ENCODE peak calls at places on chromosomes 3 and 15, in six cellular contexts. One of them, this sample, is unnamed.

GRCh38 chr3:120410541-120410940 is 40.3 kb downstream of the FSTL1 start:
- DNase-seq in H1: no peak
- DNase-seq in K562: no peak
- DNase-seq in HCT116: no peak
- DNase-seq in NT2/D1: no peak
- DNase-seq in GM12878: no peak
- DNase-seq in this sample: no peak

GRCh38 chr15:40245666-40246065 is 6.8 kb downstream of the PAK6 start:
- DNase-seq in H1: no peak
- DNase-seq in K562: no peak
- DNase-seq in HCT116: no peak
- DNase-seq in NT2/D1: no peak
- DNase-seq in GM12878: no peak
- DNase-seq in this sample: no peak

GRCh38 chr3:175410251-175410650 is 551.1 kb downstream of the NAALADL2 start:
- DNase-seq in H1: no peak
- DNase-seq in K562: no peak
- DNase-seq in HCT116: no peak
- DNase-seq in NT2/D1: no peak
- DNase-seq in GM12878: no peak
- DNase-seq in this sample: no peak

GRCh38 chr15:82263350-82263749 is 732 bp downstream of the SAXO2 start:
- DNase-seq in H1: no peak
- DNase-seq in K562: no peak
- DNase-seq in HCT116: no peak
- DNase-seq in NT2/D1: no peak
- DNase-seq in GM12878: no peak
- DNase-seq in this sample: peak

GRCh38 chr3:196998966-196999760 is 30.5 kb downstream of the MELTF start:
- DNase-seq in H1: no peak
- DNase-seq in K562: no peak
- DNase-seq in HCT116: no peak
- DNase-seq in NT2/D1: no peak
- DNase-seq in GM12878: no peak
- DNase-seq in this sample: no peak

GRCh38 chr3:126982522-126983175 is at the start of gene PLXNA1:
- DNase-seq in H1: peak
- DNase-seq in K562: peak
- DNase-seq in HCT116: peak
- DNase-seq in NT2/D1: peak
- DNase-seq in GM12878: peak
- DNase-seq in this sample: peak

GRCh38 chr3:84904819-84905555 is 53.8 kb upstream of the CADM2 start:
- DNase-seq in H1: no peak
- DNase-seq in K562: no peak
- DNase-seq in HCT116: no peak
- DNase-seq in NT2/D1: no peak
- DNase-seq in GM12878: no peak
- DNase-seq in this sample: no peak

GRCh38 chr15:52069559-52069958 is 43.0 kb downstream of the BCL2L10 start:
- DNase-seq in H1: no peak
- DNase-seq in K562: no peak
- DNase-seq in HCT116: no peak
- DNase-seq in NT2/D1: no peak
- DNase-seq in GM12878: no peak
- DNase-seq in this sample: peak

GRCh38 chr15:57606816-57607215 is 15.1 kb downstream of the MYZAP start:
- DNase-seq in H1: no peak
- DNase-seq in K562: no peak
- DNase-seq in HCT116: no peak
- DNase-seq in NT2/D1: no peak
- DNase-seq in GM12878: no peak
- DNase-seq in this sample: no peak

GRCh38 chr3:37910666-37911400 is 49.2 kb downstream of the CTDSPL start:
- DNase-seq in H1: no peak
- DNase-seq in K562: no peak
- DNase-seq in HCT116: no peak
- DNase-seq in NT2/D1: no peak
- DNase-seq in GM12878: no peak
- DNase-seq in this sample: no peak

GRCh38 chr15:78082106-78082742 is 4.7 kb upstream of the TBC1D2B start:
- DNase-seq in H1: no peak
- DNase-seq in K562: no peak
- DNase-seq in HCT116: no peak
- DNase-seq in NT2/D1: no peak
- DNase-seq in GM12878: no peak
- DNase-seq in this sample: no peak

GRCh38 chr3:192816274-192816853 is 89.0 kb upstream of the FGF12 start:
- DNase-seq in H1: no peak
- DNase-seq in K562: peak
- DNase-seq in HCT116: peak
- DNase-seq in NT2/D1: peak
- DNase-seq in GM12878: no peak
- DNase-seq in this sample: peak

GRCh38 chr3:18559323-18559972 is 134.3 kb upstream of the SATB1 start:
- DNase-seq in H1: peak
- DNase-seq in K562: peak
- DNase-seq in HCT116: peak
- DNase-seq in NT2/D1: peak
- DNase-seq in GM12878: no peak
- DNase-seq in this sample: peak

GRCh38 chr3:19799115-19799514 is 134.9 kb downstream of the EFHB start:
- DNase-seq in H1: no peak
- DNase-seq in K562: no peak
- DNase-seq in HCT116: no peak
- DNase-seq in NT2/D1: no peak
- DNase-seq in GM12878: no peak
- DNase-seq in this sample: no peak

GRCh38 chr15:70783610-70784021 is 20.3 kb upstream of the UACA start:
- DNase-seq in H1: no peak
- DNase-seq in K562: no peak
- DNase-seq in HCT116: no peak
- DNase-seq in NT2/D1: no peak
- DNase-seq in GM12878: no peak
- DNase-seq in this sample: peak

GRCh38 chr15:70777156-70777926 is 14.0 kb upstream of the UACA start:
- DNase-seq in H1: no peak
- DNase-seq in K562: no peak
- DNase-seq in HCT116: no peak
- DNase-seq in NT2/D1: no peak
- DNase-seq in GM12878: no peak
- DNase-seq in this sample: no peak

GRCh38 chr15:70783041-70783440 is 19.7 kb upstream of the UACA start:
- DNase-seq in H1: no peak
- DNase-seq in K562: no peak
- DNase-seq in HCT116: no peak
- DNase-seq in NT2/D1: no peak
- DNase-seq in GM12878: no peak
- DNase-seq in this sample: no peak

GRCh38 chr15:70778258-70779076 is 15.1 kb upstream of the UACA start:
- DNase-seq in H1: no peak
- DNase-seq in K562: no peak
- DNase-seq in HCT116: no peak
- DNase-seq in NT2/D1: no peak
- DNase-seq in GM12878: no peak
- DNase-seq in this sample: no peak

DNA sequence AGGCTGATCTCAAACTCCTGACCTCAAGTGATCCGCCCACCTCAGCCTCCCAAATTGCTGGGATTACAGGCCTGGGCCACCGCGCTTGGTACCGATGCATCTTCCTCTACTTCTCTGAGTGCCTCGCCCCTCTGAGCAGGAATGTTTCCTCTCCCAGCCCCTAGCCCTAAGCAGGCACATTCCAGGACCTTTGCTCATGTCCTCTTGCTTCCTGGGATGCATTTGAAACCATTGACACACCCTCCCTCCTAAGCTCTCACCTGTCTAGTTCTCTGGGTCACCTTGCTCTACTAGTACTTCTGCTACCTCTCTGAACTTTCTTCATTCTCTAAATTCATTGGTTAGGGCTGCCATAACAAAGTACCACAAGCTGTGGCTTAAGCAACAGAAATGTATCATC is 17.9 kb upstream of the UACA start:
- DNase-seq in H1: no peak
- DNase-seq in K562: no peak
- DNase-seq in HCT116: no peak
- DNase-seq in NT2/D1: no peak
- DNase-seq in GM12878: no peak
- DNase-seq in this sample: no peak
- TF ChIP-seq ZNF274 in H1: no peak
- TF ChIP-seq ZNF274 in K562: no peak
- TF ChIP-seq ZNF274 in HCT116: no peak
- TF ChIP-seq ZNF274 in NT2/D1: no peak
- TF ChIP-seq ZNF274 in GM12878: no peak
- TF ChIP-seq ZNF274 in this sample: no peak

DNA sequence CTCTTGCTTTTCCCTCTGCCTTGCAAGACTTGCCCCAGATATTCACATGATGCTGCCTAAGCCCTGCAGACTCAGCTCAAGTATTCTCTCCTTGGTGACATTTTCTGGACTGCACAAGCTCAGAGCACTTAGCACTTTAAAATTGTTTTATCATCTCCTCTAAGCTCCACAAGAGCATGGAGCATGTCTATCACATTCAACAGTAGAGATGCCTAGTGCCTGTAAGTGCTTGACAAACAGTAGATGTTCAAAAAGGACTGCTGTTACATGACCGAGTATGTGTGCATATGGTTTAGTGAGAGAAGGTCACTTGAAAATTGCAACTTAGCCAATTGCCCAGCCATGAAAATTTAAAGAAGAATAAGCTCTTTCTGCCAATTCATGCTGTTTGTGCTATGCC is 647.4 kb upstream of the UBE2E2 start:
- DNase-seq in H1: no peak
- DNase-seq in K562: no peak
- DNase-seq in HCT116: no peak
- DNase-seq in NT2/D1: no peak
- DNase-seq in GM12878: no peak
- DNase-seq in this sample: no peak
- TF ChIP-seq ZNF274 in H1: no peak
- TF ChIP-seq ZNF274 in K562: no peak
- TF ChIP-seq ZNF274 in HCT116: no peak
- TF ChIP-seq ZNF274 in NT2/D1: no peak
- TF ChIP-seq ZNF274 in GM12878: no peak
- TF ChIP-seq ZNF274 in this sample: no peak

GRCh38 chr15:83980637-83981036 is 254.9 kb upstream of the GOLGA6L4 start:
- DNase-seq in H1: no peak
- DNase-seq in K562: no peak
- DNase-seq in HCT116: no peak
- DNase-seq in NT2/D1: no peak
- DNase-seq in GM12878: no peak
- DNase-seq in this sample: no peak

GRCh38 chr15:83973816-83974215 is 261.8 kb upstream of the GOLGA6L4 start:
- DNase-seq in H1: no peak
- DNase-seq in K562: peak
- DNase-seq in HCT116: no peak
- DNase-seq in NT2/D1: peak
- DNase-seq in GM12878: no peak
- DNase-seq in this sample: peak

GRCh38 chr15:83978588-83978987 is 257.0 kb upstream of the GOLGA6L4 start:
- DNase-seq in H1: no peak
- DNase-seq in K562: no peak
- DNase-seq in HCT116: no peak
- DNase-seq in NT2/D1: no peak
- DNase-seq in GM12878: no peak
- DNase-seq in this sample: no peak

GRCh38 chr15:83982748-83983147 is 252.8 kb upstream of the GOLGA6L4 start:
- DNase-seq in H1: no peak
- DNase-seq in K562: no peak
- DNase-seq in HCT116: no peak
- DNase-seq in NT2/D1: no peak
- DNase-seq in GM12878: no peak
- DNase-seq in this sample: no peak

GRCh38 chr15:83977992-83978391 is 257.6 kb upstream of the GOLGA6L4 start:
- DNase-seq in H1: no peak
- DNase-seq in K562: no peak
- DNase-seq in HCT116: no peak
- DNase-seq in NT2/D1: no peak
- DNase-seq in GM12878: no peak
- DNase-seq in this sample: no peak
- TF ChIP-seq ZNF274 in H1: no peak
- TF ChIP-seq ZNF274 in K562: no peak
- TF ChIP-seq ZNF274 in HCT116: no peak
- TF ChIP-seq ZNF274 in NT2/D1: no peak
- TF ChIP-seq ZNF274 in GM12878: no peak
- TF ChIP-seq ZNF274 in this sample: no peak

GRCh38 chr3:50272911-50273688 is 4.2 kb downstream of the SEMA3B start:
- DNase-seq in H1: no peak
- DNase-seq in K562: peak
- DNase-seq in HCT116: no peak
- DNase-seq in NT2/D1: peak
- DNase-seq in GM12878: peak
- DNase-seq in this sample: peak
- TF ChIP-seq ZNF274 in H1: no peak
- TF ChIP-seq ZNF274 in K562: no peak
- TF ChIP-seq ZNF274 in HCT116: no peak
- TF ChIP-seq ZNF274 in NT2/D1: no peak
- TF ChIP-seq ZNF274 in GM12878: no peak
- TF ChIP-seq ZNF274 in this sample: no peak

GRCh38 chr3:100274361-100274760 is 13.6 kb downstream of the TBC1D23 start:
- DNase-seq in H1: no peak
- DNase-seq in K562: no peak
- DNase-seq in HCT116: no peak
- DNase-seq in NT2/D1: no peak
- DNase-seq in GM12878: no peak
- DNase-seq in this sample: no peak
- TF ChIP-seq ZNF274 in H1: no peak
- TF ChIP-seq ZNF274 in K562: no peak
- TF ChIP-seq ZNF274 in HCT116: no peak
- TF ChIP-seq ZNF274 in NT2/D1: no peak
- TF ChIP-seq ZNF274 in GM12878: no peak
- TF ChIP-seq ZNF274 in this sample: no peak

This sample was measured in HepG2.